ENCODE peak calls at places on chromosomes 6 and 20, in nine cellular contexts. C is AG10803, Y is GM12865, M is kidney epithelial cell, T is suprapubic skin, G is AG09309, X is HCT116, P is AG04450, H is A549. I is an unnamed sample.

GRCh38 chr20:20690676-20691476 is 21.6 kb downstream of the RALGAPA2 start:
- DNase-seq in M (no peak), Y (peak; percentile 49), T (no peak), P (no peak), G (no peak), X (no peak), C (no peak), H (no peak), I (no peak)

GRCh38 chr6:82778985-82779384 is 286.7 kb downstream of the UBE3D start:
- DNase-seq in H (no peak), P (no peak), C (no peak), X (no peak), Y (no peak), G (no peak), T (no peak), M (no peak), I (no peak)

GRCh38 chr20:50743087-50743486 is 11.7 kb downstream of the PARD6B start:
- DNase-seq in P (no peak), H (no peak), C (no peak), Y (no peak), M (no peak), G (no peak), X (no peak), T (no peak), I (no peak)

GRCh38 chr20:63100926-63101699 is 94.3 kb upstream of the BHLHE23 start:
- DNase-seq in T (peak; percentile 50), P (no peak), C (no peak), G (no peak), X (no peak), H (no peak), Y (no peak), M (no peak), I (no peak)

GRCh38 chr20:32535316-32535952 is 49.7 kb downstream of the NOL4L start:
- DNase-seq in P (no peak), M (no peak), T (no peak), C (no peak), G (no peak), X (no peak), Y (no peak), H (no peak), I (no peak)

GRCh38 chr20:50188287-50188688 is 2.3 kb upstream of the CEBPB start:
- DNase-seq in T (no peak), P (no peak), C (no peak), G (no peak), H (no peak), M (no peak), X (no peak), Y (no peak), I (no peak)

GRCh38 chr6:11744753-11745152 is 33.9 kb downstream of the ADTRP start:
- DNase-seq in P (peak; percentile 21), H (no peak), Y (peak; percentile 60), M (peak; percentile 52), T (peak; percentile 91), G (peak; percentile 39), C (peak; percentile 92), X (no peak), I (peak; percentile 39)

GRCh38 chr6:107616776-107617175 is 126.9 kb downstream of the SOBP start:
- DNase-seq in H (no peak), Y (no peak), P (no peak), M (no peak), G (no peak), T (no peak), X (no peak), C (no peak), I (no peak)

GRCh38 chr6:32609731-32610640 is 20.3 kb upstream of the HLA-DRB1 start:
- DNase-seq in Y (peak; percentile 96), X (peak; percentile 94), P (peak; percentile 68), H (peak; percentile 25), G (peak; percentile 85), C (peak; percentile 84), M (peak; percentile 93), T (no peak), I (peak; percentile 70)

GRCh38 chr6:43842231-43842794 is 72.3 kb downstream of the VEGFA start:
- DNase-seq in T (no peak), P (no peak), C (peak; percentile 58), M (no peak), G (peak; percentile 32), X (no peak), Y (no peak), H (no peak), I (no peak)

GRCh38 chr20:49579195-49579594 is 11.3 kb upstream of the PTGIS start:
- DNase-seq in C (no peak), H (no peak), Y (no peak), X (no peak), M (no peak), G (no peak), T (peak; percentile 18), P (no peak), I (no peak)

GRCh38 chr6:32152414-32153251 is 894 bp upstream of the PRRT1 start:
- DNase-seq in M (no peak), C (peak; percentile 18), T (no peak), G (no peak), P (no peak), H (no peak), X (no peak), Y (no peak), I (no peak)

GRCh38 chr6:15874821-15875220 is 212.0 kb upstream of the DTNBP1 start:
- DNase-seq in T (no peak), X (no peak), Y (no peak), M (no peak), C (peak; percentile 58), G (no peak), P (no peak), H (no peak), I (no peak)

GRCh38 chr6:87914637-87915395 is 132.8 kb upstream of the SPACA1 start:
- DNase-seq in X (no peak), G (no peak), P (no peak), C (peak; percentile 23), T (no peak), Y (peak; percentile 41), M (no peak), H (no peak), I (no peak)

GRCh38 chr6:22383016-22383415 is 86.2 kb upstream of the PRL start:
- DNase-seq in C (no peak), X (no peak), Y (no peak), M (no peak), T (no peak), H (no peak), G (no peak), P (no peak), I (peak; percentile 60)

GRCh38 chr6:152240436-152240835 is 396.7 kb downstream of the SYNE1 start:
- DNase-seq in P (no peak), H (no peak), X (no peak), Y (no peak), C (no peak), G (no peak), M (no peak), T (no peak), I (no peak)

GRCh38 chr6:3163248-3163594 is 5.9 kb upstream of the TUBB2A start:
- DNase-seq in Y (no peak), P (no peak), T (no peak), M (no peak), H (no peak), X (no peak), C (no peak), G (no peak), I (no peak)
- TF ChIP-seq CTCF in Y (peak; percentile 10), P (no peak), T (no peak), M (no peak), H (no peak), X (no peak), C (no peak), G (no peak), I (no peak)

DNA sequence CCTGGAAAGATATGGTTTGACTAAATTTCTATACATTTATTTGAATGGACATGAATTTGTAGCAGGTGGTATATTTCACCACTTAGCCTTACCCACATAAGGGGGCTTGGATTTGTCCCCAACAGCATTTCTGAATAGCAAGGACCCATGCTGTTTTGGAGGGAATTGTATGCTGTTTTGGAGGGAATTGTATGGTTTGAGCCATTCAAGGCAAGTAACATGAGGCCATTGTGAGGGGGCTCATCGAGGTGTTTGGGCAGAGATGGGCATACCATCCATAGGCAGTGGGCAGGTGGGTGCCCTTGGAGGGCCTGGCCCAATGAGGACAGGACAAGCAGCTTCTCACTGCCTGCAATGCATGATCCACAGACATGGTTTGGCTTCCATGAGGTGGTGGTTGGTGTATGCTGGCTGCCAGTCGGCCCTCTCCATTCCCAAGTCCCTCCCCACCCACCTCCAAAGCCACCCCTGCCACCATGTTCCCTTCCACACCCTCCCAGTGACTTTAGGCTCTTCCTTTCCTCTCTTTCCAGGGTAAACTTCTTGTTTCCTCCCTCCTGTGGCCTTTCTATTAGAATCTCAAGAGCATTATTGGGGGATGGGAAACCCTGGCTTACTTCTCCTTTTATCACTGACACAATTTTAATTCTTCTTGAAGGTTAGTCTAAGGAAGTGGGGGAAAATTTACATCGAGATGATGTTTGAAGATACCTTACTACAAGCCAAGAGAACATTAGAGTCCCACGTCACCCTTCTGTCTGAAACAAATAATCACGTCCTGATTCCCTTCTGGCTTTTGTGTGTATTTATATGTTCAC is 13.2 kb upstream of the PXDC1 start:
- DNase-seq in M (no peak), P (no peak), C (no peak), G (no peak), T (peak; percentile 35), Y (no peak), X (no peak), H (no peak), I (no peak)
- H3K4me3 ChIP-seq in M (no peak overlapping the region), P (no peak overlapping the region), C (no peak overlapping the region), G (no peak overlapping the region), T (no peak overlapping the region), Y (no peak overlapping the region), X (no peak overlapping the region), H (no peak overlapping the region), I (no peak overlapping the region)

DNA sequence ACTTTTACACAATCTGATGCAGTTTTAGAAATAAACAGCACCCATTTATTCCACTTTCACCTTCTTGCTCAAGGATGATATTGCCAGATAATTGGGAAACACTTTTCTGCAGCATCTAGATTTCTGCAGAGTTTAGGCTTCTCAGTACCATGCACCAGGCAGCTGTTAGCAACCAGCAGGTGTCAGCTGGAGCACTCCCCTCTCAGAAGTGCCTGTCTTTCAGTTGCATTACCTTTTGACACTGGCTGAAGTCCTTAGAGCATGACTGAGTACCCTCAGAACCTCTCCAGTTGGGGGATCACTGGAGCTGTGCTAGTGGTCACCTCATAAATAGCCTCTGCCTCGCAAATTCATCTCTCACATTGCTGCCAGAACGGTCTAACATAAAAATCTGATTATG is 91.2 kb downstream of the DNAH8 start:
- DNase-seq in H (no peak), Y (peak; percentile 37), C (no peak), X (no peak), M (no peak), G (no peak), T (no peak), P (no peak), I (no peak)
- TF ChIP-seq CTCF in H (no peak), Y (no peak), C (no peak), X (no peak), M (no peak), G (no peak), T (no peak), P (no peak), I (no peak)

GRCh38 chr20:1684872-1685271 is 27.3 kb upstream of the SIRPG start:
- DNase-seq in G (no peak), X (no peak), C (no peak), P (no peak), T (no peak), M (no peak), Y (no peak), H (no peak), I (no peak)
- H3K4me3 ChIP-seq in G (no peak overlapping the region), X (no peak overlapping the region), C (no peak overlapping the region), P (no peak overlapping the region), T (no peak overlapping the region), M (no peak overlapping the region), Y (no peak overlapping the region), H (no peak overlapping the region), I (no peak overlapping the region)